ENCODE peak calls at places on chromosomes 6 and 20, in four cellular contexts. G is H1, B is psoas muscle, O is GM23248. L is an unnamed sample.

GRCh38 chr6:118844915-118845314 is 49.0 kb upstream of the ASF1A start:
- DNase-seq in G (no peak), B (no peak), O (no peak), L (no peak)

GRCh38 chr6:118896339-118897136 is 2.6 kb downstream of the ASF1A start:
- DNase-seq in G (no peak), B (no peak), O (peak), L (no peak)

GRCh38 chr6:14571001-14571400 is 453.4 kb downstream of the CD83 start:
- DNase-seq in G (no peak), B (no peak), O (no peak), L (no peak)

GRCh38 chr20:57662313-57663240 is 42.4 kb upstream of the ZBP1 start:
- DNase-seq in G (peak), B (no peak), O (no peak), L (peak)

GRCh38 chr6:28161410-28162079 is 19.9 kb downstream of the ZKSCAN8 start:
- DNase-seq in G (peak), B (peak), O (peak), L (peak)

GRCh38 chr20:15976047-15976731 is 597.1 kb downstream of the KIF16B start:
- DNase-seq in G (peak), B (no peak), O (no peak), L (no peak)

GRCh38 chr6:22409487-22409886 is 112.7 kb upstream of the PRL start:
- DNase-seq in G (no peak), B (no peak), O (no peak), L (no peak)

GRCh38 chr20:45823949-45824835 is 2.9 kb downstream of the TNNC2 start:
- DNase-seq in G (peak), B (peak), O (peak), L (peak)

GRCh38 chr20:14956538-14956937 is 619.1 kb upstream of the FLRT3 start:
- DNase-seq in G (no peak), B (no peak), O (no peak), L (no peak)

GRCh38 chr6:51569594-51569993 is 517.8 kb downstream of the PKHD1 start:
- DNase-seq in G (no peak), B (no peak), O (no peak), L (no peak)

GRCh38 chr6:146857180-146857959 is 258.6 kb downstream of the ADGB start:
- DNase-seq in G (peak), B (peak), O (peak), L (peak)

GRCh38 chr6:146856296-146856695 is 257.5 kb downstream of the ADGB start:
- DNase-seq in G (no peak), B (no peak), O (peak), L (no peak)

GRCh38 chr6:146859795-146860495 is 261.2 kb downstream of the ADGB start:
- DNase-seq in G (no peak), B (no peak), O (no peak), L (no peak)

GRCh38 chr6:146859206-146859605 is 260.4 kb downstream of the ADGB start:
- DNase-seq in G (no peak), B (no peak), O (no peak), L (no peak)

DNA sequence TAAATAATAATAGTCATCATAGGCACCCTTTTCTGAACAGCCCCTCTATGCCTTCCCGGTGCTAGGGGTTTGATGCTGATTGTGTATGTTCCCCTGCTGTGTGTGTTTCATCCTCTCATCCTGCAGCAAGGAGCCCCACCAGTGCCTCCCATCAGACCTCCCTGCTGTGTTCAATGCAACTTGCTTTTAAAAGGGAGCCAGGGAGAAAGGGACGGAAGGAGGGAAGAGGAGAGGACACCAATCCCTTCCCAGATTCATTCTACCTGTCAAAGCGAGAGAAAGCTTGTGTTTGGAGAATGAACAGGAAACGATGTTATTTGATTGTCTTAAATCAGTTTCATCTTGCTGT is 259.2 kb downstream of the ADGB start:
- DNase-seq in G (peak), B (no peak), O (no peak), L (no peak)
- H3K4me3 ChIP-seq in G (peak), B (peak), O (peak), L (peak)

GRCh38 chr20:30281584-30282197 is 975.8 kb upstream of the DEFB115 start:
- DNase-seq in G (no peak), B (no peak), O (peak), L (no peak)

GRCh38 chr20:30286157-30286556 is 971.3 kb upstream of the DEFB115 start:
- DNase-seq in G (no peak), B (no peak), O (no peak), L (no peak)

DNA sequence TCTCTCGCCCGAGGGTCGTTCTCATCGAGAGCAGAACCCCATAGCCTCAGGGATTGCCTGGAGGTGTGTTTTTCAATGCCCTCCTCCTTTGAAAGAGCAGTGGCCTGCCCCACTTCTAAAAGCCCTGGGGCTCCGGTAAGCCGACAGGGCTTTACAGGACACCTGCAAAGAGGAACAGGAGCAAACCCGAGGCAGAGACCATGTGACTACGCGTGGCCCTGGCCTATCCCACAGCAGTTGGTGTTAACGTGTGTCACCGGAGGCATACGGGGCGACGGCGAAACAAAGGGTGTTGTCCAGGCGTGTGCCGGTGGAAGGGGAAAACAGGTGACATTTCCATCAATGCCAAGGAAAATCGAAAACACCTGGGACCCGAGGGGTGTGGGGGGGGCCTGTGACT is 972.9 kb upstream of the DEFB115 start:
- DNase-seq in G (no peak), B (no peak), O (no peak), L (no peak)
- H3K4me3 ChIP-seq in G (no peak), B (peak), O (peak), L (peak)

GRCh38 chr20:63007722-63008488 is 1.1 kb upstream of the BHLHE23 start:
- DNase-seq in G (no peak), B (no peak), O (no peak), L (no peak)

GRCh38 chr20:63005862-63006564 is 751 bp downstream of the BHLHE23 start:
- DNase-seq in G (peak), B (no peak), O (no peak), L (no peak)

GRCh38 chr20:63005240-63005861 is 1.4 kb downstream of the BHLHE23 start:
- DNase-seq in G (no peak), B (no peak), O (no peak), L (no peak)

GRCh38 chr20:63007472-63007721 is 633 bp upstream of the BHLHE23 start:
- DNase-seq in G (no peak), B (no peak), O (no peak), L (no peak)

DNA sequence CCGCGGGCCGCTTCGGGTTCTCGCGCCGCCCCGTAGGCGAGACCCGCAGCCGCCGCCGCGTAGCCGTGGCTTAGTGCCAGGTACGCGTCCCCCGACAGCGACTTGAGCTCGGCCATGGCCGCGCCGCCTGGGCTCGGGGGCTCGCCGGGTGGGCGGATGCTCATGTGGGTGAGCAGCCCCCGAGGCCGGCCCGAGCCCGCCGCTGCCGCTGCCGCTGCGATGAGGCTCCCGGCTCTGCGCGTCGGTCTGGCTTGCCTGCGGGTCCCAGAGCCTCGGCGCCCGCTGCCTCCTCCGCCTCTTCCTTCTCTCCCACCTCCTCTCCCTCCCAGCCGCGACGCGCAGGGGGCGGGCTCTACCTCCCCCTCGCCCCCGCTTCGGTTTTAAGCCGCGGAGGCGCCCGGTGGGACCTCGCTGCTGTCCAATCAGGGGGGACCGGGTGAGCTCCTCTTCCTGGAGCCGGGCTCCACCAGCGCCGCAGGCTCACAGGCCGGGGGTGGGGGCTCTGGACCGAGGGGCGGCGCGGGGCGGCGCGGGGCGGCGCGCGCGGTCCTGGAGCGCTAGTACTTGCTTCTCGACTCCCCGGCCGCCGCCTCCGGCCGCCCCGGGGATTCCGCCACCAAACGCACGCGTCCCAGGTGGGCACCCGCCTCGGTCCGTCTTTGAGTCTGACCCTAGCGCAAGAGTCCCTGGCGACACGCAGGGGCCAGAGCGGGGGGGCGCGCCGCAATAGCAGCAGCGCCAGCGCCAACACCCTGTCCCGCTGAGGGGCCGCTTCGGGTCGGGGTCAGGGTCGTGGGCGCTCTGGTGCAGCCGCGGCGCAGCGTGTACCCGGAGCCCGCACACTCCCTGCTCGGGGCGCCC is at the start of gene BHLHE23:
- DNase-seq in G (peak), B (no peak), O (no peak), L (no peak)
- H3K4me3 ChIP-seq in G (peak), B (no peak), O (no peak), L (peak)

GRCh38 chr6:116059713-116060571 is 749 bp downstream of the FRK start:
- DNase-seq in G (no peak), B (no peak), O (peak), L (no peak)
- H3K4me3 ChIP-seq in G (no peak), B (peak), O (peak), L (peak)

L was measured in Peyer's patch.